ENCODE peak calls at places on chromosomes 7 and 10, in eight cellular contexts. W is SK-N-DZ; I is activated CD8-positive, alpha-beta memory T cell treated with anti-CD3 and anti-CD28 coated beads for 1 hour; Z is neural progenitor cell; D is stomach; L is activated naive CD8-positive, alpha-beta T cell treated with anti-CD3 and anti-CD28 coated beads, Interleukin-2, amount 50 U/mL, for 24 hours; A is H54; G is A172. H is an unnamed sample.

GRCh38 chr7:139016931-139017511 is 18.8 kb downstream of the ZC3HAV1L start:
- DNase-seq in W (peak), I (peak), Z (peak), D (peak), L (peak), A (peak), G (peak), H (peak)

GRCh38 chr7:138248609-138249008 is 172.3 kb downstream of the AKR1D1 start:
- DNase-seq in W (no peak), I (no peak), Z (no peak), D (no peak), L (no peak), A (no peak), G (no peak), H (no peak)

GRCh38 chr7:119733480-119733879 is 539.5 kb upstream of the KCND2 start:
- DNase-seq in W (no peak), I (no peak), Z (no peak), D (no peak), L (no peak), A (no peak), G (no peak), H (no peak)

GRCh38 chr7:157654350-157654749 is 317.5 kb downstream of the DNAJB6 start:
- DNase-seq in W (no peak), I (no peak), Z (no peak), D (no peak), L (no peak), A (no peak), G (no peak), H (no peak)

GRCh38 chr10:114634607-114634974 is 23.5 kb downstream of the ABLIM1 start:
- DNase-seq in W (no peak), I (no peak), Z (no peak), D (no peak), L (no peak), A (peak), G (peak), H (no peak)

GRCh38 chr10:79981356-79981672 is 32.4 kb upstream of the SFTPD start:
- DNase-seq in W (no peak), I (no peak), Z (no peak), D (no peak), L (no peak), A (no peak), G (no peak), H (no peak)

GRCh38 chr7:7641129-7641663 is 644 bp downstream of the UMAD1 start:
- DNase-seq in W (no peak), I (no peak), Z (no peak), D (no peak), L (peak), A (no peak), G (no peak), H (peak)

GRCh38 chr7:4479367-4480039 is 202.6 kb upstream of the FOXK1 start:
- DNase-seq in W (peak), I (no peak), Z (peak), D (no peak), L (peak), A (peak), G (peak), H (peak)

GRCh38 chr10:133059093-133059470 is 28.6 kb upstream of the ADGRA1 start:
- DNase-seq in W (no peak), I (no peak), Z (no peak), D (no peak), L (no peak), A (no peak), G (no peak), H (no peak)

GRCh38 chr10:31603245-31604087 is 284.4 kb downstream of the ZEB1 start:
- DNase-seq in W (peak), I (peak), Z (peak), D (peak), L (peak), A (peak), G (peak), H (peak)

GRCh38 chr7:130481898-130482297 is 10.0 kb upstream of the MEST start:
- DNase-seq in W (no peak), I (no peak), Z (no peak), D (peak), L (no peak), A (no peak), G (peak), H (no peak)

GRCh38 chr7:16933296-16934248 is 51.8 kb upstream of the AGR3 start:
- DNase-seq in W (no peak), I (no peak), Z (no peak), D (no peak), L (peak), A (no peak), G (no peak), H (no peak)

GRCh38 chr7:119219663-119220062 is 995.2 kb downstream of the ANKRD7 start:
- DNase-seq in W (no peak), I (no peak), Z (no peak), D (no peak), L (no peak), A (no peak), G (no peak), H (no peak)

GRCh38 chr7:75966209-75966961 is 28.0 kb downstream of the TMEM120A start:
- DNase-seq in W (peak), I (no peak), Z (no peak), D (no peak), L (no peak), A (no peak), G (no peak), H (peak)

GRCh38 chr10:59107147-59107546 is 69.3 kb upstream of the PHYHIPL start:
- DNase-seq in W (no peak), I (no peak), Z (no peak), D (no peak), L (no peak), A (no peak), G (no peak), H (no peak)

GRCh38 chr7:150404172-150404784 is 25.1 kb downstream of the ZNF775 start:
- DNase-seq in W (no peak), I (no peak), Z (no peak), D (no peak), L (no peak), A (no peak), G (no peak), H (peak)

GRCh38 chr7:44045226-44046014 is 918 bp downstream of the DBNL start:
- DNase-seq in W (no peak), I (no peak), Z (no peak), D (no peak), L (no peak), A (no peak), G (no peak), H (no peak)

GRCh38 chr10:110304394-110304779 is 333 bp downstream of the SMNDC1 start:
- DNase-seq in W (peak), I (no peak), Z (peak), D (no peak), L (peak), A (no peak), G (no peak), H (no peak)

GRCh38 chr7:70919491-70920073 is 212.4 kb upstream of the GALNT17 start:
- DNase-seq in W (no peak), I (no peak), Z (no peak), D (no peak), L (no peak), A (no peak), G (no peak), H (no peak)

GRCh38 chr10:43076876-43077420 is at the start of gene RET:
- DNase-seq in W (peak), I (no peak), Z (peak), D (peak), L (peak), A (no peak), G (no peak), H (peak)

GRCh38 chr7:135147341-135147898 is 452 bp upstream of the TMEM140 start:
- DNase-seq in W (no peak), I (no peak), Z (no peak), D (no peak), L (no peak), A (no peak), G (no peak), H (no peak)

GRCh38 chr10:66656499-66656898 is 269.3 kb upstream of the LRRTM3 start:
- DNase-seq in W (no peak), I (no peak), Z (no peak), D (no peak), L (no peak), A (no peak), G (no peak), H (no peak)

GRCh38 chr10:30813872-30814471 is 184.4 kb upstream of the LYZL2 start:
- DNase-seq in W (no peak), I (no peak), Z (no peak), D (no peak), L (no peak), A (peak), G (peak), H (no peak)

GRCh38 chr7:135512135-135512887 is 2.4 kb upstream of the CNOT4 start:
- DNase-seq in W (peak), I (no peak), Z (peak), D (no peak), L (peak), A (no peak), G (peak), H (peak)

GRCh38 chr10:132813560-132814468 is 27.9 kb upstream of the NKX6-2 start:
- DNase-seq in W (no peak), I (no peak), Z (no peak), D (no peak), L (no peak), A (no peak), G (no peak), H (no peak)

GRCh38 chr7:70040971-70041766 is 442.9 kb downstream of the AUTS2 start:
- DNase-seq in W (no peak), I (no peak), Z (peak), D (no peak), L (no peak), A (no peak), G (peak), H (no peak)

GRCh38 chr7:134368851-134369533 is 52.3 kb upstream of the SLC35B4 start:
- DNase-seq in W (peak), I (no peak), Z (no peak), D (peak), L (no peak), A (no peak), G (no peak), H (no peak)

GRCh38 chr7:150778014-150778737 is 22.0 kb downstream of the TMEM176B start:
- DNase-seq in W (no peak), I (no peak), Z (no peak), D (no peak), L (no peak), A (no peak), G (no peak), H (no peak)

GRCh38 chr10:132400547-132401151 is 3.6 kb downstream of the PWWP2B start:
- DNase-seq in W (no peak), I (no peak), Z (no peak), D (no peak), L (no peak), A (no peak), G (no peak), H (no peak)

GRCh38 chr7:12630615-12630884 is 56.9 kb upstream of the ARL4A start:
- DNase-seq in W (no peak), I (no peak), Z (no peak), D (no peak), L (no peak), A (no peak), G (no peak), H (peak)

GRCh38 chr10:124152139-124152780 is 58.9 kb upstream of the CHST15 start:
- DNase-seq in W (no peak), I (no peak), Z (no peak), D (peak), L (no peak), A (peak), G (peak), H (no peak)